ENCODE peak calls at places on chromosome 18, in nine cellular contexts. B is stimulated activated CD4-positive, alpha-beta T cell treated with anti-CD3 and anti-CD28 coated beads, Interleukin-12 subunit alpha, Interleukin-12 subunit beta, amount 100 ng/mL, for 4 hours; Q is kidney glomerular epithelial cell; X is SK-N-SH; M is hippocampal formation; U is progenitor cell of endocrine pancreas; P is NCI-H82; A is nephron progenitor cell; S is stromal cell of bone marrow. F is an unnamed sample.

GRCh38 chr18:60196818-60197217 is 175.8 kb downstream of the MC4R start:
- DNase-seq in S (no peak), P (no peak), X (no peak), M (no peak), A (no peak), Q (no peak), U (no peak), B (no peak), F (no peak)

GRCh38 chr18:73366713-73367112 is 498.9 kb upstream of the NETO1 start:
- DNase-seq in X (no peak), B (no peak), P (no peak), A (no peak), U (no peak), M (no peak), Q (peak), S (no peak), F (no peak)

GRCh38 chr18:58578835-58579560 is 49.9 kb downstream of the ALPK2 start:
- DNase-seq in S (no peak), P (peak), X (no peak), A (no peak), B (no peak), Q (peak), M (no peak), U (no peak), F (no peak)

GRCh38 chr18:78160961-78161656 is 818.5 kb upstream of the SALL3 start:
- DNase-seq in B (no peak), U (no peak), P (no peak), Q (no peak), A (no peak), X (no peak), M (no peak), S (no peak), F (no peak)

GRCh38 chr18:28095041-28095440 is 81.9 kb downstream of the CDH2 start:
- DNase-seq in S (no peak), X (no peak), A (no peak), Q (no peak), M (no peak), P (no peak), U (no peak), B (no peak), F (no peak)

GRCh38 chr18:32576296-32576916 is 105.7 kb upstream of the GAREM1 start:
- DNase-seq in M (peak), A (peak), X (peak), S (no peak), P (peak), B (no peak), Q (peak), U (no peak), F (no peak)

GRCh38 chr18:65415167-65415566 is 335.6 kb upstream of the CDH7 start:
- DNase-seq in X (no peak), A (no peak), M (no peak), P (no peak), B (no peak), Q (no peak), U (no peak), S (no peak), F (no peak)

GRCh38 chr18:79542876-79543750 is 136.5 kb upstream of the CTDP1 start:
- DNase-seq in X (no peak), A (no peak), M (peak), P (no peak), Q (no peak), B (no peak), S (no peak), U (no peak), F (peak)

F was measured in mucosa of descending colon.